ENCODE peak calls at places on chromosomes 4 and X, in seven cellular contexts. B, J, X, S, M, K and P are unnamed samples.

GRCh38 chr4:11313157-11313943 is 115.3 kb downstream of the HS3ST1 start:
- DNase-seq in B (no peak), J (no peak), X (no peak), S (no peak), M (no peak), K (no peak), P (peak)

GRCh38 chrX:10173331-10173900 is 16.6 kb downstream of the CLCN4 start:
- DNase-seq in B (peak), J (peak), X (peak), S (peak), M (peak), K (peak), P (peak)

GRCh38 chr4:70000713-70001112 is 4.9 kb downstream of the STATH start:
- DNase-seq in B (no peak), J (no peak), X (no peak), S (no peak), M (no peak), K (no peak), P (no peak)

GRCh38 chr4:3252480-3252828 is 3.5 kb downstream of the MSANTD1 start:
- DNase-seq in B (no peak), J (no peak), X (no peak), S (no peak), M (no peak), K (no peak), P (no peak)

GRCh38 chr4:182906786-182907185 is 10.4 kb downstream of the DCTD start:
- DNase-seq in B (peak), J (peak), X (no peak), S (no peak), M (no peak), K (no peak), P (no peak)

GRCh38 chrX:150410513-150410912 is 47.4 kb downstream of the MAMLD1 start:
- DNase-seq in B (no peak), J (no peak), X (no peak), S (no peak), M (no peak), K (no peak), P (no peak)

GRCh38 chr4:101599620-101600019 is 190.9 kb upstream of the BANK1 start:
- DNase-seq in B (peak), J (peak), X (no peak), S (no peak), M (no peak), K (peak), P (no peak)

GRCh38 chr4:122832732-122833131 is 6.1 kb downstream of the FGF2 start:
- DNase-seq in B (peak), J (peak), X (no peak), S (no peak), M (no peak), K (no peak), P (no peak)

GRCh38 chr4:128776794-128777216 is 32.7 kb upstream of the JADE1 start:
- DNase-seq in B (peak), J (peak), X (no peak), S (no peak), M (no peak), K (peak), P (no peak)

GRCh38 chr4:177489847-177490246 is 47.6 kb upstream of the AGA start:
- DNase-seq in B (peak), J (peak), X (no peak), S (no peak), M (no peak), K (no peak), P (no peak)

GRCh38 chrX:50211510-50211909 is 6.9 kb downstream of the CCNB3 start:
- DNase-seq in B (no peak), J (peak), X (no peak), S (no peak), M (peak), K (peak), P (peak)

GRCh38 chrX:95836517-95836916 is 848.1 kb upstream of the DIAPH2 start:
- DNase-seq in B (no peak), J (no peak), X (no peak), S (no peak), M (no peak), K (no peak), P (no peak)

GRCh38 chrX:17655232-17656034 is 81.9 kb upstream of the SCML1 start:
- DNase-seq in B (no peak), J (peak), X (no peak), S (peak), M (peak), K (no peak), P (peak)

GRCh38 chr4:11011249-11011648 is 326.7 kb upstream of the CLNK start:
- DNase-seq in B (no peak), J (no peak), X (no peak), S (no peak), M (no peak), K (peak), P (no peak)

GRCh38 chr4:133624744-133625143 is 475.6 kb downstream of the PCDH10 start:
- DNase-seq in B (no peak), J (no peak), X (no peak), S (no peak), M (peak), K (no peak), P (peak)

GRCh38 chr4:112099701-112100289 is 45.5 kb upstream of the FAM241A start:
- DNase-seq in B (peak), J (peak), X (peak), S (no peak), M (no peak), K (no peak), P (peak)

GRCh38 chr4:173415885-173416658 is 17.2 kb upstream of the SCRG1 start:
- DNase-seq in B (no peak), J (no peak), X (no peak), S (no peak), M (no peak), K (peak), P (no peak)

GRCh38 chr4:145218251-145218650 is 37.9 kb upstream of the OTUD4 start:
- DNase-seq in B (no peak), J (no peak), X (no peak), S (no peak), M (no peak), K (no peak), P (no peak)

GRCh38 chr4:111228396-111228795 is 605.5 kb upstream of the PITX2 start:
- DNase-seq in B (peak), J (peak), X (no peak), S (no peak), M (no peak), K (no peak), P (no peak)

GRCh38 chr4:8400641-8401325 is 39.7 kb downstream of the ACOX3 start:
- DNase-seq in B (no peak), J (no peak), X (no peak), S (no peak), M (no peak), K (no peak), P (peak)

GRCh38 chr4:95985791-95986190 is 145.9 kb downstream of the PDHA2 start:
- DNase-seq in B (peak), J (no peak), X (no peak), S (no peak), M (no peak), K (no peak), P (no peak)

GRCh38 chr4:153464068-153464467 is 2.1 kb upstream of the TMEM131L start:
- DNase-seq in B (peak), J (peak), X (no peak), S (no peak), M (no peak), K (no peak), P (no peak)

GRCh38 chr4:25658357-25658771 is 2.7 kb downstream of the SLC34A2 start:
- DNase-seq in B (no peak), J (no peak), X (no peak), S (no peak), M (no peak), K (no peak), P (no peak)

GRCh38 chrX:19626230-19626629 is 110.9 kb upstream of the MAP3K15 start:
- DNase-seq in B (no peak), J (no peak), X (no peak), S (no peak), M (no peak), K (no peak), P (no peak)
- H3K23ac ChIP-seq in B (no peak), J (no peak), X (no peak), S (no peak), M (no peak), K (no peak), P (no peak)

DNA sequence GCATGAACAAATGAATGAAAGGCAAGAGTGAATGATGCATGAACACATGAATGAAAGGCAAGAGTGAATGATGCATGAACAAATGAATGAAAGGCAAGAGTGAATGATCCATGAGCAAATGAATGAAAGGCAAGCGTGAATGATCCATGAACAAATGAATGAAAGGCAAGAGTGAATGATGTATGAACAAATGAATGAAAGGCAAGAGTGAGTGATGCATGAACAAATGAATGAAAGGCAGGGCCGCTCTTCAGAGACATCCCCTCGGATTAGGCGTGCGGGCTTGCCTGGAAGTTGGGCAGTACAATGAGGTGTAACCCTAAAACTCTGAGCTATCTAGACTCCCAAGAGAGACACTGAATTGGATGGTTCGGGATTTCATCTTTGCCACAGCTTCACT is 3.7 kb downstream of the PCGF3 start:
- DNase-seq in B (no peak), J (no peak), X (no peak), S (no peak), M (no peak), K (no peak), P (no peak)
- H3K23ac ChIP-seq in B (no peak), J (no peak), X (no peak), S (no peak), M (no peak), K (no peak), P (no peak)

GRCh38 chr4:141348589-141348988 is 127.9 kb downstream of the ZNF330 start:
- DNase-seq in B (no peak), J (no peak), X (no peak), S (no peak), M (no peak), K (no peak), P (no peak)
- H3K23ac ChIP-seq in B (no peak), J (peak), X (no peak), S (no peak), M (no peak), K (no peak), P (no peak)

DNA sequence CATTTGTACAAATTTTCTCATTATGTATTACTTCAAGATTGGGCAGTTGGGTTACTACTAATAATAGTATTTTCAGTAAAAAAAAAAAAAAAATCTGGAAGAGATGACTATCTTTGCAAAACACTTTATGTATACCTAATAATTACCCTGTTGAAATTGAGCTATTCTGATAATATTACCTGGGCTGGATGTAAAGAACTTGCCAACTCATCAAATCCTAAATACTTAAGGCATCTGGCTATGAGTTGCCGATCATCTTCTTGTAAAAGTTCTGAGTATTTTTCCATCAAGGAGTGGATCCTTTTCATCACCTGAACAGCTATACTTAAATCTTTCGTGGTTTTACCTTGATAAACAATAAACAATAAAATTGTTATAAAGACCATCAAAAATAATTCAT is 42.7 kb downstream of the DDX60 start:
- DNase-seq in B (no peak), J (no peak), X (no peak), S (no peak), M (no peak), K (no peak), P (no peak)
- H3K23ac ChIP-seq in B (no peak), J (no peak), X (no peak), S (no peak), M (no peak), K (no peak), P (no peak)

GRCh38 chrX:24030597-24030996 is 3.6 kb upstream of the KLHL15 start:
- DNase-seq in B (no peak), J (no peak), X (no peak), S (no peak), M (no peak), K (no peak), P (no peak)

GRCh38 chrX:24026403-24026801 is 584 bp downstream of the KLHL15 start:
- DNase-seq in B (peak), J (no peak), X (no peak), S (no peak), M (no peak), K (no peak), P (peak)

GRCh38 chrX:24025741-24026402 is 1.1 kb downstream of the KLHL15 start:
- DNase-seq in B (peak), J (peak), X (no peak), S (peak), M (peak), K (no peak), P (peak)

GRCh38 chrX:24027086-24027485 is at the start of gene KLHL15:
- DNase-seq in B (no peak), J (no peak), X (no peak), S (no peak), M (no peak), K (no peak), P (no peak)

GRCh38 chrX:24027985-24028384 is 999 bp upstream of the KLHL15 start:
- DNase-seq in B (no peak), J (no peak), X (no peak), S (no peak), M (peak), K (no peak), P (peak)
- H3K23ac ChIP-seq in B (no peak), J (no peak), X (no peak), S (no peak), M (no peak), K (no peak), P (no peak)

DNA sequence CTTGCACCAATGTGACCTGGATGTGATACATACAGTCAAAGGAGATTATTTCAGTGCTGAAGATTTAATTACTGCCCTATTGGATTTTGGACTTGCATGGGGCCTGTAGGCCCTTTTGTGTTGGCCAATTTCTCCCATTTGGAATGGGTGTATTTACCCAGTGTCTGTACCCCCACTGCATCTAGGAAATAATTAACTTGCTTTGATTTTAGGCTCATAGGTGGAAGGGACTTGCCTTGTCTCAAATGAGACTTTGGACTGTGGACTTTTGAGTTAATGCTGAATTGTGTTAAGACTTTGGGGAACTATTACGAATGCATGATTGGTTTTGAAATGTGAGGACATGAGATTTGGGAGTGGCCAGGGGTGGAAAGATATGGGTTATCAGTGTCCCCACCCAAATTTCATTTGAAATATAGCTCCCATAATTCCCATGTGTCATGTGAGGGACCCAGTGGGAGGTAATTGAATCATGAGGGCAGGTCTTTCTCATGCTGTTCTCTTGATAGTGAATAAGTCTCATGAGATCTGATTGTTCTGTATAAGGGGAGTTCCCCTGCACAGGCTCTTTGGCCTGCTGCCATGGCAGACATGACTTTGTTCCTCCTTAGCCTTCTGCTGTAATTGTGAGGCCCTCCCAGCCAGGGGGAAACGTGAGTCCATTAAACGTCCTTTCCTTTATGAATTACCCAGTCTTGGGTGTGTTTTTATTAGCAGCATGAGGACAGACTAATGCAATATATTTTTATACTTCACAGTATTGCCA is 362.2 kb upstream of the SPANXN4 start:
- DNase-seq in B (no peak), J (no peak), X (no peak), S (no peak), M (no peak), K (no peak), P (no peak)
- H3K23ac ChIP-seq in B (no peak), J (no peak), X (no peak), S (no peak), M (no peak), K (no peak), P (no peak)

DNA sequence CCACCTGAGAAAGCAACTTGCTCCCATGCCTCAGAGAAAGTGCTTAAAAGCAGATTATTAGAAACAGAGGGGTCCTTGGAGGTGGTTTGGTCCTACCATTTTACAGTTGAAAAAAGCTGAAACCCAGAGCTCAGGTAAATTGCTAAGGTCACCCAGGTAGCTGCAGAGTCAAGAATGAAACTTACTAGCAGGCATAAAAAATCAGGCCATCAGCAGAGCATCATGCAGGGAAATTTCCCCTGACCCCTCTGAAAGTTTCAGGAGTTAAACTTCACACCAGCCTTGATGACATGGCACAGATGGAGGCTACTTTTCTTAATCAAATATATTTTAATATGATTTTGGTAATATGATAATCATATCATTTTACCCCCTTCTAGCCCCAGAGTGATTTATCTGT is 70.3 kb downstream of the IRF2 start:
- DNase-seq in B (no peak), J (no peak), X (no peak), S (no peak), M (no peak), K (no peak), P (no peak)
- H3K23ac ChIP-seq in B (no peak), J (no peak), X (no peak), S (no peak), M (no peak), K (no peak), P (no peak)

GRCh38 chr4:88108747-88109122 is 49.7 kb downstream of the ABCG2 start:
- DNase-seq in B (no peak), J (peak), X (no peak), S (no peak), M (no peak), K (no peak), P (no peak)

GRCh38 chr4:88104902-88105610 is 53.4 kb downstream of the ABCG2 start:
- DNase-seq in B (peak), J (peak), X (no peak), S (no peak), M (no peak), K (no peak), P (no peak)

GRCh38 chr4:88109123-88109864 is 49.1 kb downstream of the ABCG2 start:
- DNase-seq in B (no peak), J (no peak), X (no peak), S (no peak), M (no peak), K (no peak), P (no peak)

GRCh38 chr4:88106205-88106604 is 52.2 kb downstream of the ABCG2 start:
- DNase-seq in B (peak), J (peak), X (no peak), S (no peak), M (no peak), K (no peak), P (no peak)

GRCh38 chr4:88107406-88108107 is 50.9 kb downstream of the ABCG2 start:
- DNase-seq in B (no peak), J (peak), X (no peak), S (no peak), M (no peak), K (no peak), P (no peak)
- H3K23ac ChIP-seq in B (no peak), J (peak), X (no peak), S (no peak), M (no peak), K (no peak), P (no peak)

GRCh38 chrX:18886005-18886343 is 97.9 kb downstream of the PHKA2 start:
- DNase-seq in B (no peak), J (no peak), X (no peak), S (no peak), M (no peak), K (no peak), P (peak)

GRCh38 chrX:18887821-18888205 is 96.1 kb downstream of the PHKA2 start:
- DNase-seq in B (no peak), J (no peak), X (no peak), S (no peak), M (no peak), K (no peak), P (no peak)

GRCh38 chrX:18885317-18886004 is 98.5 kb downstream of the PHKA2 start:
- DNase-seq in B (peak), J (peak), X (no peak), S (no peak), M (no peak), K (no peak), P (peak)

GRCh38 chrX:18887177-18887820 is 96.6 kb downstream of the PHKA2 start:
- DNase-seq in B (no peak), J (no peak), X (no peak), S (peak), M (no peak), K (peak), P (peak)

GRCh38 chrX:18886344-18887161 is 97.4 kb downstream of the PHKA2 start:
- DNase-seq in B (peak), J (peak), X (peak), S (peak), M (peak), K (peak), P (peak)
- H3K23ac ChIP-seq in B (no peak), J (peak), X (no peak), S (no peak), M (no peak), K (no peak), P (no peak)

DNA sequence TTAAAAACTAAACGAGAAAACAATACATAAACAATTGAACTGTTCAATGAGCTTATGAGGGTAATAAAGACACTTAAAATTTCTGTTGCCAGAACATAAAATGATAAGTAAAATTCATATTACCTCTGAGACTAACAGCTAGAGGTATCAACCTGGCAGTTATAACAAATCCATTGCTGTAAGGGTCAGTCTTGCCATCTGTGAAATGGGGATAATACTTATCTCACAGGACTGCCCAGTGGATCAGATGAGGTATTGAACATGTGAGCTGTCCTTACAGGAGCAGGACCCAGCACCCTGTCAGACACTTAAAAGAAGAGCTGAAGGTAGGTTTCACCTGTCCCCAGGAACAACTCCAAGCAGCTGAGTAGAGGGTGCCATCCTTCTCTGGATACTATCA is 2.5 kb downstream of the TCEAL3 start:
- DNase-seq in B (no peak), J (no peak), X (no peak), S (no peak), M (no peak), K (no peak), P (no peak)
- H3K23ac ChIP-seq in B (no peak), J (no peak), X (no peak), S (no peak), M (no peak), K (no peak), P (no peak)